ENCODE peak calls at places on chromosomes 16 and 17, in ten cellular contexts. One of them, this sample, is unnamed.

GRCh38 chr17:75535119-75535537 is 9.6 kb downstream of the LLGL2 start:
- DNase-seq in Panc1: no peak
- DNase-seq in tibial nerve: no peak
- DNase-seq in ovary: no peak
- DNase-seq in PC-9: no peak
- DNase-seq in right lobe of liver: no peak
- DNase-seq in cardiac muscle cell: no peak
- DNase-seq in tibial artery: no peak
- DNase-seq in Peyer's patch: peak; percentile 65
- DNase-seq in left ventricle myocardium inferior: no peak
- DNase-seq in this sample: peak; percentile 88

GRCh38 chr16:50369133-50369804 is 481 bp upstream of the BRD7 start:
- DNase-seq in Panc1: no peak
- DNase-seq in tibial nerve: no peak
- DNase-seq in ovary: no peak
- DNase-seq in PC-9: no peak
- DNase-seq in right lobe of liver: no peak
- DNase-seq in cardiac muscle cell: no peak
- DNase-seq in tibial artery: no peak
- DNase-seq in Peyer's patch: no peak
- DNase-seq in left ventricle myocardium inferior: no peak
- DNase-seq in this sample: no peak

GRCh38 chr16:85321856-85322271 is 209.6 kb upstream of the CIBAR2 start:
- DNase-seq in Panc1: no peak
- DNase-seq in tibial nerve: peak; percentile 96
- DNase-seq in ovary: peak; percentile 95
- DNase-seq in PC-9: peak; percentile 50
- DNase-seq in right lobe of liver: peak; percentile 99
- DNase-seq in cardiac muscle cell: peak; percentile 99
- DNase-seq in tibial artery: peak; percentile 100
- DNase-seq in Peyer's patch: peak; percentile 38
- DNase-seq in left ventricle myocardium inferior: peak; percentile 96
- DNase-seq in this sample: peak; percentile 88

GRCh38 chr16:84369938-84370627 is 1.7 kb downstream of the ATP2C2 start:
- DNase-seq in Panc1: no peak
- DNase-seq in tibial nerve: no peak
- DNase-seq in ovary: no peak
- DNase-seq in PC-9: peak; percentile 32
- DNase-seq in right lobe of liver: no peak
- DNase-seq in cardiac muscle cell: no peak
- DNase-seq in tibial artery: no peak
- DNase-seq in Peyer's patch: no peak
- DNase-seq in left ventricle myocardium inferior: no peak
- DNase-seq in this sample: no peak

GRCh38 chr17:79923974-79924638 is 84.9 kb upstream of the CBX4 start:
- DNase-seq in Panc1: no peak
- DNase-seq in tibial nerve: no peak
- DNase-seq in ovary: peak; percentile 25
- DNase-seq in PC-9: peak; percentile 36
- DNase-seq in right lobe of liver: no peak
- DNase-seq in cardiac muscle cell: peak; percentile 37
- DNase-seq in tibial artery: no peak
- DNase-seq in Peyer's patch: no peak
- DNase-seq in left ventricle myocardium inferior: no peak
- DNase-seq in this sample: no peak

GRCh38 chr17:80970044-80970761 is 21.4 kb upstream of the CHMP6 start:
- DNase-seq in Panc1: peak; percentile 5
- DNase-seq in tibial nerve: no peak
- DNase-seq in ovary: peak; percentile 57
- DNase-seq in PC-9: peak; percentile 37
- DNase-seq in right lobe of liver: no peak
- DNase-seq in cardiac muscle cell: peak; percentile 32
- DNase-seq in tibial artery: no peak
- DNase-seq in Peyer's patch: no peak
- DNase-seq in left ventricle myocardium inferior: peak; percentile 55
- DNase-seq in this sample: peak; percentile 89

GRCh38 chr17:30388321-30389179 is 9.8 kb downstream of the CPD start:
- DNase-seq in Panc1: no peak
- DNase-seq in tibial nerve: no peak
- DNase-seq in ovary: no peak
- DNase-seq in PC-9: no peak
- DNase-seq in right lobe of liver: no peak
- DNase-seq in cardiac muscle cell: no peak
- DNase-seq in tibial artery: no peak
- DNase-seq in Peyer's patch: no peak
- DNase-seq in left ventricle myocardium inferior: no peak
- DNase-seq in this sample: no peak

GRCh38 chr16:1244881-1245280 is 4.4 kb downstream of the TPSAB1 start:
- DNase-seq in Panc1: no peak
- DNase-seq in tibial nerve: no peak
- DNase-seq in ovary: no peak
- DNase-seq in PC-9: no peak
- DNase-seq in right lobe of liver: no peak
- DNase-seq in cardiac muscle cell: no peak
- DNase-seq in tibial artery: no peak
- DNase-seq in Peyer's patch: peak; percentile 28
- DNase-seq in left ventricle myocardium inferior: no peak
- DNase-seq in this sample: peak; percentile 35

GRCh38 chr17:42097691-42098661 is at the start of gene ZNF385C:
- DNase-seq in Panc1: no peak
- DNase-seq in tibial nerve: no peak
- DNase-seq in ovary: no peak
- DNase-seq in PC-9: no peak
- DNase-seq in right lobe of liver: no peak
- DNase-seq in cardiac muscle cell: no peak
- DNase-seq in tibial artery: no peak
- DNase-seq in Peyer's patch: peak; percentile 39
- DNase-seq in left ventricle myocardium inferior: no peak
- DNase-seq in this sample: peak; percentile 78

GRCh38 chr16:17173134-17173729 is 297.5 kb downstream of the XYLT1 start:
- DNase-seq in Panc1: no peak
- DNase-seq in tibial nerve: peak; percentile 18
- DNase-seq in ovary: no peak
- DNase-seq in PC-9: no peak
- DNase-seq in right lobe of liver: peak; percentile 86
- DNase-seq in cardiac muscle cell: peak; percentile 37
- DNase-seq in tibial artery: peak; percentile 76
- DNase-seq in Peyer's patch: peak; percentile 58
- DNase-seq in left ventricle myocardium inferior: peak; percentile 24
- DNase-seq in this sample: peak; percentile 87

GRCh38 chr16:80791411-80791810 is 13.0 kb downstream of the CDYL2 start:
- DNase-seq in Panc1: no peak
- DNase-seq in tibial nerve: no peak
- DNase-seq in ovary: no peak
- DNase-seq in PC-9: no peak
- DNase-seq in right lobe of liver: no peak
- DNase-seq in cardiac muscle cell: no peak
- DNase-seq in tibial artery: no peak
- DNase-seq in Peyer's patch: no peak
- DNase-seq in left ventricle myocardium inferior: no peak
- DNase-seq in this sample: no peak

GRCh38 chr16:80792031-80792430 is 12.4 kb downstream of the CDYL2 start:
- DNase-seq in Panc1: no peak
- DNase-seq in tibial nerve: no peak
- DNase-seq in ovary: no peak
- DNase-seq in PC-9: no peak
- DNase-seq in right lobe of liver: no peak
- DNase-seq in cardiac muscle cell: peak; percentile 37
- DNase-seq in tibial artery: no peak
- DNase-seq in Peyer's patch: no peak
- DNase-seq in left ventricle myocardium inferior: no peak
- DNase-seq in this sample: no peak

DNA sequence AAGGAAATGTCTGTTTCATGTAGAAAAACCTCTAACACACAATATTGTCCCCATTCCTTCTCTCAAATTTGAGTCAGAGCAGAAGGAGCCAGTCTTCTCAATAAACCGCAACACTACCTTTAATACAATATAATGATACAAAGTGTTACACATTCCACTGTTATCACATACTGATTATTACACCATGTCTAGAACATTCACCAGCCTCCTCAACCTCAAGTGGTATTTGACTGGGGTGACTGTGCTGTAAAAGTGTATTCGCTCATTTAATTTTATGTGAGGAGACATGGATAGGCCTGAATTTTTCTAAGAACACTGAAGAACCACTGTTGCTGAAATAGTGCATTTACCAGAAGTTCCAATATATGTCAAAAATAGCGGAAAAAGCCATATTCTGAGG is 10.3 kb downstream of the CDYL2 start:
- DNase-seq in Panc1: no peak
- DNase-seq in tibial nerve: no peak
- DNase-seq in ovary: no peak
- DNase-seq in PC-9: no peak
- DNase-seq in right lobe of liver: no peak
- DNase-seq in cardiac muscle cell: no peak
- DNase-seq in tibial artery: no peak
- DNase-seq in Peyer's patch: no peak
- DNase-seq in left ventricle myocardium inferior: no peak
- DNase-seq in this sample: no peak
- H3K4me1 ChIP-seq in Panc1: no peaks in the 10 kb centered on the region
- H3K4me1 ChIP-seq in tibial nerve: no peaks in the 10 kb centered on the region
- H3K4me1 ChIP-seq in ovary: no peaks in the 10 kb centered on the region
- H3K4me1 ChIP-seq in PC-9: no peaks in the 10 kb centered on the region
- H3K4me1 ChIP-seq in right lobe of liver: no peaks in the 10 kb centered on the region
- H3K4me1 ChIP-seq in cardiac muscle cell: no peaks in the 10 kb centered on the region
- H3K4me1 ChIP-seq in tibial artery: no peaks in the 10 kb centered on the region
- H3K4me1 ChIP-seq in Peyer's patch: no peaks in the 10 kb centered on the region
- H3K4me1 ChIP-seq in left ventricle myocardium inferior: peaks cover 5% of the 10 kb centered on the region
- H3K4me1 ChIP-seq in this sample: no peaks in the 10 kb centered on the region

GRCh38 chr17:19744492-19744891 is 3.6 kb downstream of the ALDH3A1 start:
- DNase-seq in Panc1: no peak
- DNase-seq in tibial nerve: no peak
- DNase-seq in ovary: no peak
- DNase-seq in PC-9: no peak
- DNase-seq in right lobe of liver: no peak
- DNase-seq in cardiac muscle cell: no peak
- DNase-seq in tibial artery: no peak
- DNase-seq in Peyer's patch: no peak
- DNase-seq in left ventricle myocardium inferior: no peak
- DNase-seq in this sample: no peak

GRCh38 chr17:19747159-19747719 is 859 bp downstream of the ALDH3A1 start:
- DNase-seq in Panc1: no peak
- DNase-seq in tibial nerve: no peak
- DNase-seq in ovary: no peak
- DNase-seq in PC-9: peak; percentile 47
- DNase-seq in right lobe of liver: no peak
- DNase-seq in cardiac muscle cell: no peak
- DNase-seq in tibial artery: no peak
- DNase-seq in Peyer's patch: no peak
- DNase-seq in left ventricle myocardium inferior: no peak
- DNase-seq in this sample: no peak

GRCh38 chr17:19743101-19744100 is 4.7 kb downstream of the ALDH3A1 start:
- DNase-seq in Panc1: no peak
- DNase-seq in tibial nerve: no peak
- DNase-seq in ovary: no peak
- DNase-seq in PC-9: no peak
- DNase-seq in right lobe of liver: no peak
- DNase-seq in cardiac muscle cell: no peak
- DNase-seq in tibial artery: peak; percentile 61
- DNase-seq in Peyer's patch: no peak
- DNase-seq in left ventricle myocardium inferior: no peak
- DNase-seq in this sample: no peak

GRCh38 chr17:19746517-19746916 is 1.6 kb downstream of the ALDH3A1 start:
- DNase-seq in Panc1: no peak
- DNase-seq in tibial nerve: no peak
- DNase-seq in ovary: no peak
- DNase-seq in PC-9: no peak
- DNase-seq in right lobe of liver: no peak
- DNase-seq in cardiac muscle cell: no peak
- DNase-seq in tibial artery: no peak
- DNase-seq in Peyer's patch: no peak
- DNase-seq in left ventricle myocardium inferior: no peak
- DNase-seq in this sample: no peak

DNA sequence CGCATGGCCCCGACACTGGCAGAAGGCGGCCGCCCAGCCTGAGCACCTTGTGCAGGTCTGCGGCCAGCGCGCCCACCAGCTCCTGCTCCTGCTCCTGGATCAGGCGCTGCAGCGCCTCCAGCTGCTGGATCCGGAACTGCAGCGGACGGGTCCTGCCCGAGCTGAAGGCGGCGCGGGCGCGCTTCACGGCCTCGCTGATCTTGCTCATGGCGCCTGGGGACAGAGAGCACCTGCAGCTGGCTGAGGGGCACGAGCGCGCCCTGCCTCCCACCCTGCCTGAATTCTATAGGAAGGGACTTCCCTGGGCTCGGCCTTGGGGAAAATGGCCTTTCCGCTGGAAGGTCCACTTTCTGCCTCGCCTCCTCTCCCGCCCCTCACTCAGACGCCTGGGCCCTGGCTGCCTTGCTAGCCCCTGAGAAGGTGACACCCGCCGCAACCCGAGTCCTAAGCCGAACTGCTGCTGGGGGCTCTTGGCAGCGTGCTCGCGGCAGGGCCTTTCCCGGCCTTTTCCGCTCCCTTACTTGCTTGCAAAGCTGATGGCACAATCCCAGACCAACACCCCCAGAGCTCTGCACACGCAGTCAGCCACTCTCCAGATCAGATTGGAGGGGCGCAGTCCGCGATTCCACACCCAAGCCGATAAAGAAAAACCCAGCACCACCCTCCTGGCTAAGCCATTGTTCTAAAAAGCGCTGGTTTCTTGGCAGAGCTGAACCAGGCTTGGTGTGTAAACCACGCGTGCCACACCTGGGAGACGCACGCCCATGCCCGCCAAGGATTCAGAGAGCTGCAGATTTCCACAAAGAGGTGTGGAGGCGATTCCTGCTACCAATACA is 3.0 kb downstream of the ALDH3A1 start:
- DNase-seq in Panc1: no peak
- DNase-seq in tibial nerve: peak; percentile 95
- DNase-seq in ovary: peak; percentile 95
- DNase-seq in PC-9: no peak
- DNase-seq in right lobe of liver: peak; percentile 85
- DNase-seq in cardiac muscle cell: peak; percentile 80
- DNase-seq in tibial artery: peak; percentile 96
- DNase-seq in Peyer's patch: peak; percentile 92
- DNase-seq in left ventricle myocardium inferior: peak; percentile 92
- DNase-seq in this sample: peak; percentile 96
- H3K4me3 ChIP-seq in Panc1: no peak overlapping the region
- H3K4me3 ChIP-seq in tibial nerve: peak overlapping the region; percentile 33
- H3K4me3 ChIP-seq in ovary: peak overlapping the region; percentile 62
- H3K4me3 ChIP-seq in PC-9: no peak overlapping the region
- H3K4me3 ChIP-seq in right lobe of liver: peak overlapping the region; percentile 40
- H3K4me3 ChIP-seq in cardiac muscle cell: peak overlapping the region; percentile 24
- H3K4me3 ChIP-seq in tibial artery: peak overlapping the region; percentile 46
- H3K4me3 ChIP-seq in Peyer's patch: peak overlapping the region; percentile 61
- H3K4me3 ChIP-seq in left ventricle myocardium inferior: peak overlapping the region; percentile 70
- H3K4me3 ChIP-seq in this sample: peak overlapping the region; percentile 37

GRCh38 chr16:88633684-88634140 is 4.7 kb upstream of the IL17C start:
- DNase-seq in Panc1: no peak
- DNase-seq in tibial nerve: no peak
- DNase-seq in ovary: no peak
- DNase-seq in PC-9: no peak
- DNase-seq in right lobe of liver: no peak
- DNase-seq in cardiac muscle cell: peak; percentile 28
- DNase-seq in tibial artery: no peak
- DNase-seq in Peyer's patch: peak; percentile 61
- DNase-seq in left ventricle myocardium inferior: no peak
- DNase-seq in this sample: peak; percentile 91
- TF ChIP-seq CTCF in Panc1: peak; percentile 60
- TF ChIP-seq CTCF in tibial nerve: no peak
- TF ChIP-seq CTCF in ovary: no peak
- TF ChIP-seq CTCF in PC-9: no peak
- TF ChIP-seq CTCF in right lobe of liver: peak; percentile 32
- TF ChIP-seq CTCF in cardiac muscle cell: peak; percentile 30
- TF ChIP-seq CTCF in tibial artery: no peak
- TF ChIP-seq CTCF in Peyer's patch: no peak
- TF ChIP-seq CTCF in left ventricle myocardium inferior: peak; percentile 38
- TF ChIP-seq CTCF in this sample: peak; percentile 69

GRCh38 chr17:65548570-65548969 is 12.9 kb downstream of the AXIN2 start:
- DNase-seq in Panc1: no peak
- DNase-seq in tibial nerve: no peak
- DNase-seq in ovary: no peak
- DNase-seq in PC-9: no peak
- DNase-seq in right lobe of liver: no peak
- DNase-seq in cardiac muscle cell: no peak
- DNase-seq in tibial artery: no peak
- DNase-seq in Peyer's patch: no peak
- DNase-seq in left ventricle myocardium inferior: no peak
- DNase-seq in this sample: peak; percentile 2
- H3K4me1 ChIP-seq in Panc1: no peaks in the 10 kb centered on the region
- H3K4me1 ChIP-seq in tibial nerve: peaks cover 15% of the 10 kb centered on the region
- H3K4me1 ChIP-seq in ovary: peaks cover 21% of the 10 kb centered on the region
- H3K4me1 ChIP-seq in PC-9: peaks cover 5% of the 10 kb centered on the region
- H3K4me1 ChIP-seq in right lobe of liver: peaks cover 9% of the 10 kb centered on the region
- H3K4me1 ChIP-seq in cardiac muscle cell: peaks cover 46% of the 10 kb centered on the region
- H3K4me1 ChIP-seq in tibial artery: peaks cover 10% of the 10 kb centered on the region
- H3K4me1 ChIP-seq in Peyer's patch: no peaks in the 10 kb centered on the region
- H3K4me1 ChIP-seq in left ventricle myocardium inferior: peaks cover 38% of the 10 kb centered on the region
- H3K4me1 ChIP-seq in this sample: peaks cover 9% of the 10 kb centered on the region

This sample was measured in spleen.